ENCODE peak calls at places on chromosomes 4 and X, in four cellular contexts. A is amniotic epithelial cell, F is adipocyte, Y is neuronal stem cell. Q is an unnamed sample.
A peak's percentile ranks its signal among the peaks of the same experiment; 100 is the strongest.

GRCh38 chr4:172489896-172490295 is 676.7 kb downstream of the GALNTL6 start:
- DNase-seq in A (no peak), F (no peak), Y (no peak), Q (no peak)

GRCh38 chrX:129759576-129760061 is 20.1 kb upstream of the SASH3 start:
- DNase-seq in A (peak; percentile 80), F (peak; percentile 73), Y (no peak), Q (peak; percentile 68)

GRCh38 chr4:4270529-4270928 is 19.4 kb downstream of the LYAR start:
- DNase-seq in A (peak; percentile 75), F (no peak), Y (no peak), Q (no peak)

GRCh38 chr4:64516176-64516575 is 106.9 kb upstream of the TECRL start:
- DNase-seq in A (no peak), F (no peak), Y (no peak), Q (no peak)

GRCh38 chr4:173525118-173526033 is 4.7 kb downstream of the HAND2 start:
- DNase-seq in A (peak; percentile 71), F (peak; percentile 52), Y (no peak), Q (peak; percentile 80)

GRCh38 chrX:44896566-44897186 is 23.7 kb downstream of the KDM6A start:
- DNase-seq in A (no peak), F (no peak), Y (no peak), Q (no peak)

GRCh38 chr4:128844931-128845330 is 35.4 kb downstream of the JADE1 start:
- DNase-seq in A (no peak), F (no peak), Y (no peak), Q (no peak)

GRCh38 chrX:129115104-129115503 is 408.2 kb downstream of the SMARCA1 start:
- DNase-seq in A (no peak), F (peak; percentile 0), Y (no peak), Q (peak; percentile 18)

GRCh38 chr4:36303430-36304137 is 22.2 kb downstream of the DTHD1 start:
- DNase-seq in A (no peak), F (no peak), Y (no peak), Q (no peak)

GRCh38 chr4:73606465-73606974 is 13.7 kb downstream of the RASSF6 start:
- DNase-seq in A (no peak), F (no peak), Y (no peak), Q (no peak)

GRCh38 chr4:77636902-77637301 is 31.3 kb downstream of the CXCL13 start:
- DNase-seq in A (peak; percentile 61), F (peak; percentile 41), Y (no peak), Q (peak; percentile 72)

Q was measured in mesenchymal stem cell.